ENCODE peak calls at places on chromosomes 5 and 9, in seven cellular contexts. N, A, K, P, S, G and X are unnamed samples.

GRCh38 chr9:126317513-126317912 is 9.1 kb upstream of the MVB12B start:
- DNase-seq in N (no peak), A (no peak), K (no peak), P (no peak), S (no peak), G (no peak), X (no peak)

GRCh38 chr5:127290019-127290945 is at the start of gene MEGF10:
- DNase-seq in N (no peak), A (no peak), K (peak), P (peak), S (peak), G (peak), X (peak)

GRCh38 chr5:124090115-124090514 is 578.1 kb downstream of the CSNK1G3 start:
- DNase-seq in N (no peak), A (no peak), K (no peak), P (no peak), S (no peak), G (no peak), X (no peak)

GRCh38 chr9:459491-460444 is 245.1 kb downstream of the DOCK8 start:
- DNase-seq in N (no peak), A (no peak), K (no peak), P (no peak), S (no peak), G (no peak), X (no peak)

GRCh38 chr9:18905883-18906649 is 126.9 kb downstream of the SAXO1 start:
- DNase-seq in N (no peak), A (no peak), K (no peak), P (no peak), S (no peak), G (peak), X (no peak)

GRCh38 chr9:93950619-93951601 is 4.2 kb downstream of the BARX1 start:
- DNase-seq in N (no peak), A (no peak), K (no peak), P (no peak), S (peak), G (no peak), X (no peak)

GRCh38 chr9:81787747-81788632 is 98.6 kb upstream of the TLE1 start:
- DNase-seq in N (no peak), A (peak), K (peak), P (no peak), S (no peak), G (peak), X (no peak)

GRCh38 chr5:119274024-119274766 is 81.6 kb upstream of the TNFAIP8 start:
- DNase-seq in N (no peak), A (peak), K (peak), P (no peak), S (no peak), G (no peak), X (no peak)

GRCh38 chr9:137184881-137185660 is 3.3 kb downstream of the ANAPC2 start:
- DNase-seq in N (no peak), A (no peak), K (no peak), P (no peak), S (no peak), G (no peak), X (no peak)

GRCh38 chr9:119026120-119026519 is 343.1 kb downstream of the BRINP1 start:
- DNase-seq in N (peak), A (no peak), K (no peak), P (no peak), S (no peak), G (no peak), X (no peak)

GRCh38 chr5:39394946-39395345 is 29.8 kb downstream of the DAB2 start:
- DNase-seq in N (peak), A (no peak), K (peak), P (no peak), S (no peak), G (peak), X (no peak)

DNA sequence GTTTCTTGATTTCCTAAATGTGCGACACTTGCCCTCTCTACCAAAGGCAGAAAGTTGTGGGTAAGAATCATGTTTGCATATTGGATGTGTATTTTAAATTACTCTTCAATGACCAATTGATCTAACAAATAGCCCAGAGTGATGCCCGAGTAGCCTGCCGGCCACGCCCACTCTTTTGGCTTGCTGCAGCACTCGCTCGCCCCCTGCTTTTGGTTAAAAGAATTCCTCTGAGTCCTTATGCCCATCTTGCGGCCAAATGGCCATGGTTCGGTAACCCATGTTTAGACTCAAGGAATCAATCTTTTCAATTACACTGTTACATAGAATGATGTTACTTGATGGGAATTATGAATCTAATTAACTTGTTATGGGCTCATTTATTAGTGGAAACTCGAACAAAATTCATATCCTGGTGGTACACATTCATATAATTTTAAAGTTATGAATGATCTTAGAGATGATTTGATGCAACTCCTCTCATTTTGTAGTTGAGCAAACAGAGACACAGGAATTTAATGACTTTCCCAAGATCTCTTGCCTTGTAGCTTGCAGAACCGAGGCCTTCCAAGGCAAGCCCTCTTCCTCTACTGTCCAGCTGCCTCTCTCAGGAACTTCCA is 36.5 kb downstream of the PPIC start:
- DNase-seq in N (peak), A (peak), K (peak), P (no peak), S (peak), G (peak), X (no peak)
- TF ChIP-seq CTCF in N (no peak), A (peak), K (no peak), P (peak), S (peak), G (peak), X (peak)

DNA sequence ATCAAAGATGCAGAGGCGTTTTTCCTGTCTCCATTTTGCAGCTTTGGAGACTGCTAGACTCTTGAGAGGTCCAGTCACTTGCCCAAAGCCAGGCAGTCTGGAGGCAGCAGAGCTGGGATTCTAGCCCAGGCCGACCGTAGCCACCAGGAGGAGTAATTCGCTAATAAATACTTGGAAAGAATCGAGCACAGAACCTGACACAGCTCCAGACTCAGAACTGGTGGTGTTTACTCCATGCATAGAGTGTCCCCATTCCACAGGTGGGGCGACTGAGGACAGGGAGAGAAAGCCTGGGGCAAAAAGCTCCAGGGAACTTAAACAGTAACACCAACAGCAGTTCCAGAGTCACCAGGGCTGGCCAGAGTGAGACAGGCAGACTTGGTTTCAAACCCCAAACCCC is 10.7 kb upstream of the CERCAM start:
- DNase-seq in N (no peak), A (peak), K (no peak), P (no peak), S (no peak), G (peak), X (no peak)
- TF ChIP-seq CTCF in N (no peak), A (no peak), K (no peak), P (peak), S (no peak), G (peak), X (peak)

GRCh38 chr5:179267071-179267670 is 78.1 kb downstream of the ADAMTS2 start:
- DNase-seq in N (no peak), A (no peak), K (no peak), P (no peak), S (no peak), G (no peak), X (peak)
- TF ChIP-seq CTCF in N (no peak), A (no peak), K (no peak), P (no peak), S (no peak), G (no peak), X (no peak)

DNA sequence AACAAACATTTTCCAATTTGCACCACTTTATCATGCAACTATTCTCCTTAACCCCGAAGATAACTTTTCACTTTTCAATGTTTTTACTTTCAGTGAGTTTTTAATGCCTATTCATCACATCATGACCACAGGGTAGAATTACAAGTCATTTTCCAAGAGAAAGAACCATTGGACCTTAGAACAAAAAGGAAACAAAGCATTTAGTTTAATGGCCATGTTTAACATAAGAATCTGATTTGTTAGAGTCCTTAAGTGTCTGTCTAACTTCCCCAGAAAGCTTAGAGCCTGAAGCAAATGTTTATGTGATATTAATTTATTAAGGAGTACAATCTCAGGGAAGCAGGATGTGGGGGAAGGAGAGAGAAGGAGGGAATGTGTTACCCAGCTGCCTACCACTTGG is 325.8 kb upstream of the RIOK2 start:
- DNase-seq in N (no peak), A (no peak), K (no peak), P (no peak), S (no peak), G (no peak), X (no peak)
- TF ChIP-seq CTCF in N (no peak), A (no peak), K (no peak), P (no peak), S (no peak), G (no peak), X (no peak)

DNA sequence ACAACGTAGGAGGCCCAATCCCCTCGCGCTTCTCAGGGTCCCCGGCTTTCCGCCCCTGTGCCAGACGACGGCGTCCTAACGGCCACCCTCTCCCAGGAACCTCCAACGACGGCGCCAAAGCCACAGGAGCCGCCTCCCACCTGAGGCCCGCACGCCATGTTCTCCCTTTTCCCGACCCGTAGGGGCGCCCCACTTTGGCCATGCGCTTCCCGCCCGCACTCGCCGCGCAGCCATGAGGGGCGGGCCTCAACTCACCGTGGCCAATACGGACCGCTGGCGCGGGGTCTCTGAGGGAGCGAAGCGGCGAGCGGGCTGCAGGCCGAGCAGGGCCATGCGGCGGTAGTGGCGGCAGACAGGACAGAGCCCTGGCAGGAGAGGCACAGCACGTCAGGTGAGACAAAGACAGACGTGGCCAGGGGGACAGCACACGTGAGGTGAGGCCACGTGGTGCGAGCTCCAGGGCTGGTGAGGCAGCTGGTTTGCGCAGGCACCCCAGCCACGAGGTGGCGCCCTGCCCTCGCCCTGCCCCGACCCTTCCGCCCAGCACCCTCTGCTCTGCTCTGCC is 1005.5 kb upstream of the PTPRD start:
- DNase-seq in N (no peak), A (no peak), K (no peak), P (no peak), S (peak), G (no peak), X (no peak)
- TF ChIP-seq CTCF in N (no peak), A (no peak), K (no peak), P (no peak), S (no peak), G (no peak), X (no peak)

GRCh38 chr5:174424219-174425053 is 299.9 kb upstream of the MSX2 start:
- DNase-seq in N (no peak), A (no peak), K (no peak), P (no peak), S (no peak), G (no peak), X (no peak)
- TF ChIP-seq CTCF in N (no peak), A (no peak), K (no peak), P (no peak), S (no peak), G (no peak), X (no peak)

GRCh38 chr5:56513141-56513540 is 280.0 kb upstream of the ANKRD55 start:
- DNase-seq in N (no peak), A (no peak), K (no peak), P (no peak), S (no peak), G (no peak), X (no peak)
- TF ChIP-seq CTCF in N (no peak), A (no peak), K (no peak), P (no peak), S (no peak), G (no peak), X (no peak)

DNA sequence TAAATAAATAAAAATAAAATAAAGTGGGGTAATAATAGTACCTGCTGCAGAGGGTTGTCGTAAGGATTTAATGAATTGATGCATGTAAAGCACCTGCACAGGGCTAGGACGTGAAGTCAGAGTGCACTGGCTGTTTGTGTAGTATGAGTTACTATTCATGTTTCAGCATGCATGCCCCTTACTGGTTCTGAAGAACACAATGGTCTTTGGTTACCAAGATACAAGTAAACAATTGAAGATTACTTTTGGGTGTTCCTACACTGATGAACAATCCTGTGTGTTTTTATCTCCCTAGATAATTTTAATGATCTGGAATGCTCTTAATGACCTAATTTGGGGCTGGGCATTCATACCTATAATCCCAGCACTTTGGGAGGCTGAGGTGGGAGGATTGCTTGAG is 23.2 kb upstream of the PRRC2B start:
- DNase-seq in N (no peak), A (no peak), K (peak), P (no peak), S (no peak), G (no peak), X (no peak)
- TF ChIP-seq CTCF in N (no peak), A (no peak), K (no peak), P (no peak), S (no peak), G (no peak), X (no peak)

GRCh38 chr5:150400020-150400326 is 12.7 kb downstream of the CD74 start:
- DNase-seq in N (no peak), A (no peak), K (no peak), P (no peak), S (no peak), G (no peak), X (no peak)

GRCh38 chr5:150397749-150398431 is 14.8 kb downstream of the CD74 start:
- DNase-seq in N (no peak), A (no peak), K (no peak), P (no peak), S (no peak), G (no peak), X (no peak)

GRCh38 chr5:150399158-150400019 is 13.3 kb downstream of the CD74 start:
- DNase-seq in N (no peak), A (no peak), K (no peak), P (no peak), S (no peak), G (no peak), X (no peak)

GRCh38 chr5:150400327-150401075 is 12.2 kb downstream of the CD74 start:
- DNase-seq in N (no peak), A (no peak), K (no peak), P (no peak), S (no peak), G (no peak), X (no peak)

GRCh38 chr5:150398432-150399157 is 14.1 kb downstream of the CD74 start:
- DNase-seq in N (no peak), A (peak), K (no peak), P (no peak), S (peak), G (no peak), X (no peak)
- TF ChIP-seq CTCF in N (no peak), A (no peak), K (no peak), P (peak), S (peak), G (peak), X (peak)